ENCODE peak calls at places on chromosomes 6 and 20, in five cellular contexts. S is A549, B is H7, W is lung, X is kidney. U is an unnamed sample.

GRCh38 chr6:72856801-72857200 is 234.9 kb downstream of the KCNQ5 start:
- DNase-seq in X (no peak), B (no peak), S (no peak), W (no peak), U (no peak)

GRCh38 chr6:150243620-150244314 is 100.9 kb downstream of the PPP1R14C start:
- DNase-seq in S (no peak), B (no peak), X (no peak), W (no peak), U (no peak)

GRCh38 chr6:98292812-98293211 is 541.6 kb upstream of the POU3F2 start:
- DNase-seq in X (no peak), W (no peak), B (no peak), S (no peak), U (no peak)

GRCh38 chr6:26197736-26198625 is 110.8 kb downstream of the HFE start:
- DNase-seq in B (no peak), W (no peak), S (no peak), X (peak; percentile 69), U (no peak)

GRCh38 chr6:121886223-121886830 is 450.9 kb downstream of the GJA1 start:
- DNase-seq in W (no peak), S (no peak), X (no peak), B (no peak), U (no peak)

GRCh38 chr6:143337201-143337949 is 113.1 kb downstream of the ADAT2 start:
- DNase-seq in B (peak; percentile 71), X (no peak), W (no peak), S (peak; percentile 37), U (peak; percentile 30)

GRCh38 chr20:11445891-11446290 is 471.8 kb upstream of the BTBD3 start:
- DNase-seq in W (no peak), B (no peak), S (no peak), X (no peak), U (no peak)

GRCh38 chr20:36847710-36848040 is 28.3 kb upstream of the TLDC2 start:
- DNase-seq in W (no peak), B (no peak), X (no peak), S (no peak), U (no peak)

GRCh38 chr6:1614767-1615650 is 5.3 kb downstream of the FOXC1 start:
- DNase-seq in S (no peak), W (no peak), X (peak; percentile 70), B (peak; percentile 88), U (peak; percentile 23)

GRCh38 chr20:35085477-35086225 is 7.0 kb downstream of the TRPC4AP start:
- DNase-seq in W (no peak), S (no peak), X (no peak), B (no peak), U (no peak)

GRCh38 chr20:57556980-57557274 is 4.0 kb upstream of the PCK1 start:
- DNase-seq in S (no peak), B (no peak), X (no peak), W (no peak), U (no peak)

GRCh38 chr20:38892091-38892981 is 33.9 kb upstream of the FAM83D start:
- DNase-seq in S (no peak), W (no peak), B (no peak), X (no peak), U (no peak)

GRCh38 chr6:132418566-132418965 is 17.3 kb upstream of the MOXD1 start:
- DNase-seq in S (no peak), B (no peak), W (no peak), X (no peak), U (no peak)

GRCh38 chr6:14066782-14067406 is 50.7 kb upstream of the CD83 start:
- DNase-seq in B (peak; percentile 73), S (peak; percentile 65), X (no peak), W (no peak), U (no peak)

GRCh38 chr6:1553562-1554088 is 56.1 kb upstream of the FOXC1 start:
- DNase-seq in S (no peak), X (no peak), W (no peak), B (no peak), U (no peak)

GRCh38 chr6:24238700-24239099 is 112.7 kb downstream of the NRSN1 start:
- DNase-seq in W (no peak), X (no peak), S (no peak), B (no peak), U (no peak)

GRCh38 chr6:24240380-24240779 is 114.4 kb downstream of the NRSN1 start:
- DNase-seq in X (no peak), S (no peak), W (no peak), B (no peak), U (no peak)

GRCh38 chr6:24245275-24245674 is 112.6 kb downstream of the DCDC2 start:
- DNase-seq in B (no peak), W (no peak), S (no peak), X (no peak), U (no peak)

GRCh38 chr6:24240943-24241342 is 114.9 kb downstream of the NRSN1 start:
- DNase-seq in S (no peak), X (no peak), B (no peak), W (no peak), U (no peak)

DNA sequence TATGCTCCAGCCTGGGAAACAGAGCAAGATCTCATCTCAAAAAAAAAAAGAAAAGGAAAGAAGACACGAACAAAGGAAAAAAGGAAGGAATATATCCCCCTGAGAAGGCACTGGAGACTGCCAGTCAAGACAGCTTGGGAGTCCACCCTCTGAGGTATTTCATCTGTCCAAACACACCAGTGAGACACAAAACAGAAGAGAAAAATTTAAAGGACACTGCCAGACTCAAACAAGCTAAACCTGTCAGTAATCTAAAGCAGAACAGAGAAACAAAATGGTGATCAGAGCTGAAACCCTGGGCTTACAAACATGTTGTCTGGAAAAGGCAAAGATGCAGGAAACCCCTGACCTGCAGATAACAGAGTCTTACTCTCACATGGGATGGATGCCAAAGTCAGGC is 114.9 kb downstream of the DCDC2 start:
- DNase-seq in S (no peak), X (no peak), B (no peak), W (no peak), U (no peak)
- H3K4me3 ChIP-seq in S (no peak overlapping the region), X (no peak overlapping the region), B (no peak overlapping the region), W (no peak overlapping the region), U (no peak overlapping the region)

DNA sequence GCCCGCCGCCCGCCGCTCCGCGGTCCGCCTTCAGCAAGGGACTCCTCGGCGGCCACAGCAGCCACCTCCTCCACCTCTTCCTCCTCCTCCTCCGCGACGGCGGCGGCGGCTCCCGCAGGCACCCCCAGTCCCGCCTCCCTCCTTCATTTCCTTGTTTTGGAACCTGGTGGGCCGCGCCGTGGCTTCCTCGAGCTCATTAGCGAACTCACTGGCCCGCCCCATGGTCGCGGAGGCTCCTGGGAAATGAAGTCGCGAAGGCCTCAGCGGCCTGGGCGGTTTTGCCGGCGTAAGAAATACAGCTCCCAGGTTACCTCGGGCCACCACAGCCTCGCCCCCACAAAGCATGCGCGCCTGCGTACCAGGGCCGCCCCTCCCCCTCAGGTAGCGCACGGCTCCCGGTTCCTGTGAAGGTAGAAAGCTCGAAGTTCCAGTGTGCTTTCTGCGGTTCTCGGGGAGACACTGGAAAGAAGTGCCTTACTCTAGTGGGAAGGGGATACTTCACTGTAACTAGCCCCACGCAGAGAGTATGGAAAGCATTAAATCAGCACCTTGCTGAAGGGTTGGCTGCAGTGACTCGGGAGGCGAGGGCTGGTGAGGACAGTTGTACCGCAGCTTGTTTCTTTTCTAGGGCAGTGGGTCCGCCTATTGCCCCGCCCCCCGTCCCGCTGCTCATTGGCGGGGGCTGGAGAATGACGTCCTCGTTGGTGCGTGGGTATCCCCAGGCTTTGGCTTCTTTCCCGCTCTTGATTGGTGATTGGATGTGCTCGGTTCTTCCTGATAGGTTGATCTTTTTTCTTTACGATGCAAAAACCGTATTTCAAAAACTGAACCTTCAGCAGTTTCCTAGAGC is at the start of gene CDK19:
- DNase-seq in W (peak; percentile 99), S (peak; percentile 98), B (peak; percentile 95), X (peak; percentile 100), U (peak; percentile 99)
- H3K4me3 ChIP-seq in W (peak within 1 kb of the TSS; percentile 99), S (peak within 1 kb of the TSS; percentile 98), B (peak within 1 kb of the TSS; percentile 91), X (peak within 1 kb of the TSS; percentile 96), U (peak within 1 kb of the TSS; percentile 94)

GRCh38 chr6:160005211-160005610 is 36.3 kb downstream of the IGF2R start:
- DNase-seq in B (peak; percentile 53), W (no peak), S (no peak), X (no peak), U (no peak)
- H3K4me3 ChIP-seq in B (no peak overlapping the region), W (no peak overlapping the region), S (no peak overlapping the region), X (no peak overlapping the region), U (no peak overlapping the region)

DNA sequence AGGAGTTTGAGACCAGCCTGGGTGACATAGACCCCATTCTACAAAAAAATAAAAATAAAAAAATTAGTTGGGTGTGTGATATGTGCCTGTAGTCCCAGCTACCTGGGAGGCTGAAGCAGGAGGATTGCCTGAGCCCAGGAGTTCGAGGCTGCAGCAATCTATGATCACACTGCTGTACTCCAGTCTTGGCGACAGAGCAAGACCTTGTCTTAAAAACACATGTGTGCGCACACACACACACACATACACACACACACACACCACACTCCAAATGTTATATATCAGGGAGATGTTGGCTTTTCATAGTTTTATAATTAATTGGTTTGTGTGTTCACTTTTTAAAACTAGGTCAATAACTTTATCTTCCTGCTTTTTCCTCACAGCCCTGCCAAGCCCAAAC is 110.5 kb downstream of the RTN4IP1 start:
- DNase-seq in B (no peak), S (no peak), W (no peak), X (no peak), U (no peak)
- H3K4me3 ChIP-seq in B (no peak overlapping the region), S (no peak overlapping the region), W (no peak overlapping the region), X (no peak overlapping the region), U (no peak overlapping the region)

GRCh38 chr6:42771741-42772100 is 10.1 kb upstream of the BICRAL start:
- DNase-seq in W (no peak), B (no peak), S (no peak), X (no peak), U (no peak)
- H3K4me3 ChIP-seq in W (no peak overlapping the region), B (no peak overlapping the region), S (no peak overlapping the region), X (no peak overlapping the region), U (no peak overlapping the region)

DNA sequence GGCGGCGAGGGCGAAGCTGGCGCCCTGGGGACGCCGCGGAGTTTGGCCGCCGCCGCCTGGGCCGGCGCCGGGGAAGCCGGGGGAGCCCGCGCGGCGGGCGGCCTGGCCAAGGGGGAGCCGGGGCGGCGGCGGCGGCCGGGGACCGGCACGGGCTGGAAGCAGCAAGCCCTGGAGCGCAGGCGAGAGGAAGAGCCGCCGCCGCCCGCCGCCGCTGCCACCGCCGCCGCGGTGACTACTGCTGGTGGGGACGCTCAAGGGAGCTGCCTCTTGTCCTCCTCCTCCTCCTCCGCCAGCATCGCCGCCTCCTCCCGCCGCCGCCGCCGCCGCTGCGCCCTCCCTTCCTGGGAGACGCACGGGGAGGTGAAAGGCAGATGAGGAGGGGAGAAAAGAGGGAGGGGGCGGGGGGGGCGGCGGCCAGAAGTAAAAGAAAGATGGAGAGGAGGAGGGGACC is 975 bp downstream of the PDE10A start:
- DNase-seq in W (no peak), B (no peak), X (peak; percentile 82), S (peak; percentile 52), U (no peak)
- H3K4me3 ChIP-seq in W (peak overlapping the region; percentile 53), B (peak overlapping the region; percentile 50), X (peak overlapping the region; percentile 60), S (peak overlapping the region; percentile 69), U (peak overlapping the region; percentile 73)

DNA sequence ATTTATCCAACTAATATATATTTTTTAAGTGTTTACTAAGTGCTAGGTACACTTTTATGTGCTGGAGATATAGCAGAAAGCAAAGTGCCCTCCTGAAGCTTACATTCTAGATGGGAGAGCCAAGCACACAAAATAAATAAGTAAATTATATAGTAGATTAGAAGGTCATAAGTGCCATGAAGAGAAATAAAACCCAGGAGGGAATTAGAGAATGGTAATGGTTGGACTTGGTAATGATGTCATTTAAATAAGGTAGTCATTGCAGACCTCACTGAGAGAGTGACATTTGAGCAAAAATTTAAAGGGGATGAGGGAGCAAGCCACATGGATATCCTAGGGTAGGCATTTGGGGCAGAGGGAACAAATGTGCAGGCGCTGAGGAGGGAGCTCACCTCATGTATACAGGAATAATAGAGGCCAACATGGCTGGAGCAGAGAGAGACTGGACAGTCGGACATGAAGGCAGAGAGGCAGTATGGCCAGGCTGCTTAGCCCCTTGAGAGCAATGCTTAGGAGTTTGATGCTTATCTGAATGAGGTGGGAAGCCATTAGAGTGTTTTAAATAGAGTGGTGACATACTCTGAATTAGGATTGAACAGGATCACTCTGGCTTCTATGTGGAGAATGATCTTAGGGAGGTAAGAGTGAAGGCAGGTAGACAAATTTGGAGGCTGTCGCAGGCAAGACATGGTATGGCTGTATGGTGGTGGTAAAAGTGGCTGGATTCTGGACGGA is 14.1 kb downstream of the DSE start:
- DNase-seq in S (no peak), B (no peak), W (no peak), X (no peak), U (no peak)
- H3K4me3 ChIP-seq in S (no peak overlapping the region), B (no peak overlapping the region), W (no peak overlapping the region), X (no peak overlapping the region), U (no peak overlapping the region)

U was measured in stomach.